ENCODE peak calls at places on chromosomes 2 and 18, in four cellular contexts. C, J, R and W are unnamed samples.

GRCh38 chr18:10197097-10197496 is 257.3 kb upstream of the APCDD1 start:
- DNase-seq in R (no peak), J (no peak), C (no peak), W (no peak)

GRCh38 chr18:7754725-7755181 is 187.6 kb downstream of the PTPRM start:
- DNase-seq in C (no peak), R (no peak), J (peak), W (no peak)

GRCh38 chr18:48862116-48862515 is 88.6 kb downstream of the SMAD7 start:
- DNase-seq in R (no peak), J (no peak), C (no peak), W (no peak)

GRCh38 chr2:172951554-172951953 is 124.1 kb upstream of the MAP3K20 start:
- DNase-seq in R (no peak), C (no peak), J (no peak), W (no peak)

GRCh38 chr2:105237045-105237765 is 4.3 kb upstream of the GPR45 start:
- DNase-seq in J (peak), R (no peak), C (no peak), W (no peak)

GRCh38 chr18:59867337-59868104 is 32.3 kb upstream of the PMAIP1 start:
- DNase-seq in J (no peak), C (no peak), R (no peak), W (no peak)

GRCh38 chr2:225735844-225736243 is 336.3 kb downstream of the NYAP2 start:
- DNase-seq in C (no peak), R (peak), J (no peak), W (no peak)

GRCh38 chr2:11907178-11907577 is 160.7 kb downstream of the LPIN1 start:
- DNase-seq in J (no peak), C (peak), R (no peak), W (no peak)

GRCh38 chr2:232402518-232402917 is 4.1 kb upstream of the ALPG start:
- DNase-seq in C (no peak), J (no peak), R (no peak), W (no peak)

GRCh38 chr2:109377976-109378375 is 235.8 kb downstream of the SEPTIN10 start:
- DNase-seq in C (no peak), J (peak), R (no peak), W (no peak)

GRCh38 chr18:13269599-13270011 is 51.0 kb downstream of the LDLRAD4 start:
- DNase-seq in R (peak), C (no peak), J (peak), W (no peak)

GRCh38 chr18:42649636-42650035 is 465.8 kb downstream of the RIT2 start:
- DNase-seq in C (no peak), J (no peak), R (peak), W (no peak)

GRCh38 chr18:63508634-63509033 is 31.9 kb downstream of the SERPINB5 start:
- DNase-seq in J (no peak), C (no peak), R (no peak), W (no peak)

GRCh38 chr18:45408218-45408617 is 207.1 kb upstream of the SLC14A2 start:
- DNase-seq in J (no peak), R (no peak), C (no peak), W (no peak)

GRCh38 chr18:59657012-59657411 is 40.2 kb downstream of the CCBE1 start:
- DNase-seq in J (no peak), C (no peak), R (no peak), W (no peak)

GRCh38 chr2:96265349-96265839 is 403 bp downstream of the TMEM127 start:
- DNase-seq in R (no peak), J (peak), C (no peak), W (peak)

GRCh38 chr2:163863073-163863472 is 127.3 kb upstream of the FIGN start:
- DNase-seq in R (no peak), C (no peak), J (no peak), W (no peak)

GRCh38 chr18:52652451-52652850 is 312.5 kb downstream of the DCC start:
- DNase-seq in J (no peak), C (no peak), R (no peak), W (no peak)

GRCh38 chr18:36215577-36215976 is 28.3 kb downstream of the MOCOS start:
- DNase-seq in R (no peak), C (no peak), J (no peak), W (no peak)

GRCh38 chr2:235813398-235813797 is 319.6 kb downstream of the AGAP1 start:
- DNase-seq in C (no peak), R (no peak), J (no peak), W (no peak)

GRCh38 chr2:42421601-42422252 is 60.7 kb upstream of the COX7A2L start:
- DNase-seq in R (no peak), C (no peak), J (no peak), W (no peak)